ENCODE peak calls at places on chromosomes 4 and X, in five cellular contexts. U is HepG2, G is GM12878, H is K562, B is H1. E is an unnamed sample.
A peak's percentile ranks its signal among the peaks of the same experiment; 100 is the strongest.

GRCh38 chr4:81473086-81473396 is 1.3 kb upstream of the RASGEF1B start:
- DNase-seq in U (no peak), H (no peak), G (no peak), B (no peak), E (no peak)

GRCh38 chr4:15654556-15655222 is 468 bp downstream of the FBXL5 start:
- DNase-seq in H (no peak), U (peak; percentile 15), B (no peak), G (no peak), E (no peak)

GRCh38 chr4:84319124-84319523 is 180.0 kb downstream of the NKX6-1 start:
- DNase-seq in U (no peak), H (no peak), G (no peak), B (no peak), E (no peak)

GRCh38 chr4:40736910-40737309 is 12.8 kb upstream of the NSUN7 start:
- DNase-seq in H (no peak), U (peak; percentile 21), B (no peak), G (no peak), E (peak; percentile 31)

GRCh38 chrX:95076449-95076848 is 1402.4 kb downstream of the FAM133A start:
- DNase-seq in G (no peak), U (peak; percentile 2), H (peak; percentile 3), B (no peak), E (no peak)

GRCh38 chrX:1521459-1521956 is 15.5 kb downstream of the P2RY8 start:
- DNase-seq in B (peak; percentile 23), U (peak; percentile 29), H (no peak), G (peak; percentile 99), E (no peak)

GRCh38 chr4:77872723-77873435 is 10.2 kb downstream of the MRPL1 start:
- DNase-seq in B (no peak), G (no peak), U (peak; percentile 91), H (no peak), E (no peak)

GRCh38 chr4:784401-785331 is 41.3 kb downstream of the CPLX1 start:
- DNase-seq in G (no peak), H (no peak), U (no peak), B (no peak), E (no peak)

GRCh38 chrX:115449742-115450141 is 111.2 kb upstream of the PLS3 start:
- DNase-seq in B (no peak), G (no peak), H (no peak), U (peak; percentile 39), E (no peak)

GRCh38 chrX:9682456-9682855 is 83.2 kb downstream of the GPR143 start:
- DNase-seq in B (no peak), H (no peak), G (no peak), U (no peak), E (no peak)

GRCh38 chr4:12889054-12889453 is 595.1 kb downstream of the RAB28 start:
- DNase-seq in B (no peak), H (no peak), U (no peak), G (no peak), E (no peak)

GRCh38 chrX:93875621-93876282 is 201.7 kb downstream of the FAM133A start:
- DNase-seq in U (no peak), H (no peak), G (no peak), B (no peak), E (no peak)

GRCh38 chr4:72094054-72094780 is 62.4 kb downstream of the NPFFR2 start:
- DNase-seq in G (no peak), U (no peak), B (no peak), H (no peak), E (no peak)

GRCh38 chrX:8288590-8288989 is 117.5 kb upstream of the VCX2 start:
- DNase-seq in H (no peak), U (no peak), B (no peak), G (no peak), E (no peak)

GRCh38 chr4:7649741-7650531 is 215.2 kb upstream of the PSAPL1 start:
- DNase-seq in B (no peak), H (no peak), G (peak; percentile 9), U (no peak), E (peak; percentile 7)

GRCh38 chr4:112651641-112652040 is 14.7 kb downstream of the LARP7 start:
- DNase-seq in G (no peak), H (no peak), B (no peak), U (no peak), E (no peak)

GRCh38 chrX:8632949-8633348 is 99.0 kb downstream of the ANOS1 start:
- DNase-seq in G (no peak), U (no peak), B (no peak), H (no peak), E (no peak)

GRCh38 chrX:132413459-132413858 is 75.4 kb downstream of the MBNL3 start:
- DNase-seq in U (peak; percentile 82), G (no peak), B (no peak), H (peak; percentile 8), E (peak; percentile 32)

GRCh38 chr4:153269223-153269990 is 65.2 kb downstream of the TRIM2 start:
- DNase-seq in G (no peak), H (no peak), B (no peak), U (no peak), E (no peak)

GRCh38 chrX:64204701-64205440 is 637 bp downstream of the AMER1 start:
- DNase-seq in G (no peak), B (no peak), U (peak; percentile 0), H (peak; percentile 34), E (no peak)

GRCh38 chrX:136214551-136214950 is 36.6 kb downstream of the MAP7D3 start:
- DNase-seq in B (no peak), U (peak; percentile 15), H (no peak), G (no peak), E (no peak)

GRCh38 chrX:40012800-40013682 is 84.7 kb downstream of the BCOR start:
- DNase-seq in U (peak; percentile 67), B (no peak), G (no peak), H (peak; percentile 66), E (no peak)

GRCh38 chrX:151711787-151712186 is 4.0 kb upstream of the FATE1 start:
- DNase-seq in H (no peak), G (no peak), U (no peak), B (no peak), E (no peak)

GRCh38 chr4:109750652-109751244 is 20.9 kb upstream of the PLA2G12A start:
- DNase-seq in U (no peak), B (no peak), H (no peak), G (no peak), E (no peak)

GRCh38 chr4:109752545-109752944 is 22.7 kb upstream of the PLA2G12A start:
- DNase-seq in H (no peak), B (no peak), U (no peak), G (no peak), E (no peak)

GRCh38 chr4:109751852-109752251 is 22.0 kb upstream of the PLA2G12A start:
- DNase-seq in G (no peak), B (no peak), U (no peak), H (no peak), E (no peak)

GRCh38 chr4:109755656-109756055 is 25.8 kb upstream of the PLA2G12A start:
- DNase-seq in B (no peak), H (no peak), U (no peak), G (no peak), E (no peak)

DNA sequence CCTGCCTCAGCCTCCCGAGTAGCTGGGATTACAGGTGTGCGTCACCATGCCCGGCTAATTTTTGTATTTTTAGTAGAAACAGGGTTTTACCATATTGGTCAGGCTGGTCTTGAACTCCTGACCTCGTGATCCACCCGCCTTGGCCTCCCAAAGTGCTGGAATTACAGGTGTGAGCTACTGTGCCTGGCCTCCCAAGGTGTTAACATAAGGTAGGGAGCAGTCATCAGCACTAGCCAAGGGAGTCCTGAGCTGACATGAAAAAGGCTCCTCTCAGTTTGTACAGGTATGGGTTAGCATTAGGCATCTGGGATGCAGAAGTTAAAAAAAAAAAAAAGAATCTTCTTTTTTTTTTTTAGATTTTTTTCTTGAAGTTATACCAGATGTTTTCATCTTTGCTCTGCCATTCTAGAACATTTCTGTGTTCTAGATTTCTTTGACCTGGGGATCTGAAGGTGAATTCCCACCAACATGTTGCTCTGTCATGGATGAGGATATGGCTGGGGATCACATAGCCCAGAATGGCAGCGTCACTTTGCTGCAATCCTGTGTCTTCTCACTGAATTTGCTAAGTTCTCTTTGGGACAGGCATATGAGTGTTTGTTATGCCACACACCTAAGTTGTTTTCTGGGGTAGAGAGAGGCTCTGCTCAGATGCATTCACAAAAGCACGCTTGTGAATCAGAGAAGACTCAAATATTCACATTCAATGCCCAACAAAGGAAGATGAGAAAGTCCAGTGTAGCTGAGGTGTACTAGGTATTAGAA is 24.4 kb upstream of the PLA2G12A start:
- DNase-seq in G (no peak), B (no peak), H (no peak), U (no peak), E (no peak)
- TF ChIP-seq SRF in G (no peak), B (no peak), H (no peak), U (no peak), E (no peak)

DNA sequence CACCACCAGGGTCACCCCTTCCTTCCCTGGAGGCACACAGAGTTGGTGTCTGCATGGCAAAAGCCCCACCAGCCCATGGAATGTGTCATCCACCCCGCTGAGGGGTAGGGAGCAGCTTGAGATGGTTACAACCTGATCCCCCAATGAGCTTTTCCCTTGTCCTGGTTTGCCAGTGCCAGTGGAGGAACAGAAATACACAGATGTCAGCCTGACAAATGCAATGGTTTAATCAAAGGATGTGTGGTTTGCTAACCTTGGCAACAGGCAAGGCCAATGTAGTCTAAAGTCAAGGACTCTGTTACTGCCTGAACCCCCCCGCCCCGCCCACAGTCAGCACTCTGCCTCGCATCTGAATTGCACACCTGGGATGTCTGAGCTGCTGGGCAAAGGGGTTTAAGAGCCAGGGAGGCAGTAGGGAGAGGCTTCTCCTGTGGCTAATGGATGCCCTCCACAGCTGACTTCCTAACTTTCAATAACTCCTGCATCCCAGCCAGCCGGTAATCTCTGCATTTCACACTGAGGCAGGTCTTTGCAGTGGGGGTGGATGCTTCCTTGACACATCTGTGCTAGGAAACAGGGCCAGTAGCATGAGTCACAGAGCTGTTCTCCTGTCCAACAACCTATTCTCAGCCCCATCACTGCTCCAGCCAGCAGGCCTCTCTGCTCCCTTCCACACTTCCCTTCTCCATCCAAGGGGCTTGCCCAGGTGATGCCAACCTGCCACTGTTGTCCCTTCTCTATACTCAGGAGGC is 137.5 kb downstream of the AMMECR1 start:
- DNase-seq in U (no peak), B (no peak), H (no peak), G (no peak), E (peak; percentile 16)
- TF ChIP-seq MAX in U (no peak), B (no peak), H (no peak), G (no peak), E (no peak)

GRCh38 chr4:139735381-139736256 is 70.0 kb downstream of the MGST2 start:
- DNase-seq in H (no peak), G (no peak), B (no peak), U (no peak), E (no peak)
- TF ChIP-seq SRF in H (no peak), G (no peak), B (no peak), U (no peak), E (no peak)

GRCh38 chr4:3445829-3446545 is 4.2 kb downstream of the HGFAC start:
- DNase-seq in H (peak; percentile 49), G (no peak), U (no peak), B (no peak), E (no peak)
- TF ChIP-seq MAX in H (no peak), G (no peak), U (no peak), B (no peak), E (no peak)

GRCh38 chr4:2261853-2262144 is at the start of gene MXD4:
- DNase-seq in H (no peak), B (no peak), U (no peak), G (no peak), E (no peak)

GRCh38 chr4:2259541-2260267 is 2.2 kb downstream of the MXD4 start:
- DNase-seq in H (no peak), G (no peak), B (no peak), U (no peak), E (no peak)

GRCh38 chr4:2261110-2261852 is 628 bp downstream of the MXD4 start:
- DNase-seq in H (peak; percentile 73), G (no peak), B (no peak), U (no peak), E (no peak)

GRCh38 chr4:2259036-2259540 is 2.8 kb downstream of the MXD4 start:
- DNase-seq in B (no peak), G (no peak), U (no peak), H (no peak), E (no peak)

GRCh38 chr4:2260336-2261109 is 1.4 kb downstream of the MXD4 start:
- DNase-seq in B (no peak), U (no peak), H (no peak), G (no peak), E (no peak)
- TF ChIP-seq SRF in B (no peak), U (no peak), H (no peak), G (no peak), E (no peak)

E was measured in HCT116.